ENCODE peak calls at places on chromosomes 11 and 22, in five cellular contexts. M is fibroblast of mammary gland; G is AG09309; R is effector CD8-positive, alpha-beta T cell; E is NCI-H510A treated with DMSO at 0.1 percent for 48 hours. X is an unnamed sample.

GRCh38 chr11:30879322-30880020 is 293.3 kb upstream of the MPPED2 start:
- DNase-seq in M (no peak), G (no peak), R (no peak), E (no peak), X (peak)

GRCh38 chr11:62217191-62217748 is 8.8 kb downstream of the SCGB2A1 start:
- DNase-seq in M (peak), G (no peak), R (no peak), E (peak), X (peak)

GRCh38 chr22:25113316-25113721 is 86.3 kb upstream of the CRYBB3 start:
- DNase-seq in M (no peak), G (no peak), R (no peak), E (no peak), X (peak)

GRCh38 chr11:85821636-85822035 is 10.7 kb upstream of the SYTL2 start:
- DNase-seq in M (peak), G (no peak), R (no peak), E (no peak), X (no peak)

GRCh38 chr11:7186190-7186589 is 65.5 kb upstream of the SYT9 start:
- DNase-seq in M (no peak), G (no peak), R (no peak), E (no peak), X (no peak)

GRCh38 chr22:32587449-32587848 is 112.8 kb downstream of the FBXO7 start:
- DNase-seq in M (peak), G (peak), R (no peak), E (no peak), X (no peak)

GRCh38 chr11:77136074-77136473 is 8.0 kb downstream of the MYO7A start:
- DNase-seq in M (peak), G (no peak), R (no peak), E (no peak), X (no peak)

GRCh38 chr22:19636696-19637355 is 77.5 kb upstream of the SEPTIN5 start:
- DNase-seq in M (no peak), G (no peak), R (no peak), E (no peak), X (no peak)

GRCh38 chr11:58628446-58628845 is 6.0 kb downstream of the CNTF start:
- DNase-seq in M (peak), G (no peak), R (no peak), E (no peak), X (no peak)

GRCh38 chr11:111320728-111321568 is 22.6 kb downstream of the POU2AF3 start:
- DNase-seq in M (no peak), G (no peak), R (no peak), E (no peak), X (no peak)

GRCh38 chr11:68651208-68651984 is 32.9 kb upstream of the GAL start:
- DNase-seq in M (no peak), G (no peak), R (no peak), E (no peak), X (no peak)

GRCh38 chr11:65743928-65744698 is 23.5 kb upstream of the RNASEH2C start:
- DNase-seq in M (peak), G (no peak), R (no peak), E (peak), X (peak)

GRCh38 chr22:29938285-29938693 is 55.3 kb downstream of the MTMR3 start:
- DNase-seq in M (no peak), G (no peak), R (no peak), E (no peak), X (no peak)

GRCh38 chr11:110858556-110858921 is 146.3 kb upstream of the ARHGAP20 start:
- DNase-seq in M (peak), G (no peak), R (no peak), E (no peak), X (no peak)

GRCh38 chr11:130037058-130037457 is 32.6 kb upstream of the APLP2 start:
- DNase-seq in M (peak), G (no peak), R (no peak), E (no peak), X (peak)

GRCh38 chr22:30944986-30945385 is 23.6 kb downstream of the MORC2 start:
- DNase-seq in M (no peak), G (no peak), R (no peak), E (no peak), X (no peak)

GRCh38 chr11:102564110-102564509 is 33.6 kb upstream of the MMP7 start:
- DNase-seq in M (peak), G (peak), R (no peak), E (no peak), X (peak)

GRCh38 chr11:35334385-35335090 is 84.8 kb downstream of the SLC1A2 start:
- DNase-seq in M (peak), G (no peak), R (no peak), E (peak), X (no peak)

GRCh38 chr11:44191322-44192014 is 96.0 kb downstream of the EXT2 start:
- DNase-seq in M (no peak), G (no peak), R (no peak), E (no peak), X (no peak)

GRCh38 chr11:47186076-47186936 is at the start of gene PACSIN3:
- DNase-seq in M (no peak), G (no peak), R (peak), E (no peak), X (peak)

X was measured in dermis blood vessel endothelial cell.